ENCODE peak calls at places on chromosomes 13 and 19, in six cellular contexts. One of them, this sample, is unnamed.

GRCh38 chr19:36851898-36852297 is 1.2 kb downstream of the ZNF345 start:
- DNase-seq in AG09309: no peak
- DNase-seq in AG09319: no peak
- DNase-seq in cardiac fibroblast: no peak
- DNase-seq in activated B cell treated with CpG ODN at 0.5 μM for 24 hours: no peak
- DNase-seq in HFFc6: no peak
- DNase-seq in this sample: no peak

GRCh38 chr13:19818223-19818842 is 35.6 kb upstream of the PSPC1 start:
- DNase-seq in AG09309: no peak
- DNase-seq in AG09319: no peak
- DNase-seq in cardiac fibroblast: no peak
- DNase-seq in activated B cell treated with CpG ODN at 0.5 μM for 24 hours: peak; percentile 17
- DNase-seq in HFFc6: no peak
- DNase-seq in this sample: peak; percentile 75

GRCh38 chr13:93603043-93603442 is 376.4 kb downstream of the GPC6 start:
- DNase-seq in AG09309: peak; percentile 87
- DNase-seq in AG09319: peak; percentile 75
- DNase-seq in cardiac fibroblast: peak; percentile 88
- DNase-seq in activated B cell treated with CpG ODN at 0.5 μM for 24 hours: no peak
- DNase-seq in HFFc6: peak; percentile 67
- DNase-seq in this sample: no peak

GRCh38 chr19:18239303-18239702 is 13.1 kb upstream of the PDE4C start:
- DNase-seq in AG09309: no peak
- DNase-seq in AG09319: no peak
- DNase-seq in cardiac fibroblast: peak; percentile 17
- DNase-seq in activated B cell treated with CpG ODN at 0.5 μM for 24 hours: no peak
- DNase-seq in HFFc6: no peak
- DNase-seq in this sample: no peak

GRCh38 chr19:18387395-18387794 is 1.4 kb downstream of the GDF15 start:
- DNase-seq in AG09309: no peak
- DNase-seq in AG09319: no peak
- DNase-seq in cardiac fibroblast: no peak
- DNase-seq in activated B cell treated with CpG ODN at 0.5 μM for 24 hours: no peak
- DNase-seq in HFFc6: no peak
- DNase-seq in this sample: no peak

GRCh38 chr13:40181203-40181845 is 485.1 kb downstream of the FOXO1 start:
- DNase-seq in AG09309: peak; percentile 18
- DNase-seq in AG09319: no peak
- DNase-seq in cardiac fibroblast: peak; percentile 80
- DNase-seq in activated B cell treated with CpG ODN at 0.5 μM for 24 hours: no peak
- DNase-seq in HFFc6: no peak
- DNase-seq in this sample: no peak

GRCh38 chr13:27194895-27195764 is 23.5 kb upstream of the USP12 start:
- DNase-seq in AG09309: peak; percentile 69
- DNase-seq in AG09319: peak; percentile 46
- DNase-seq in cardiac fibroblast: peak; percentile 97
- DNase-seq in activated B cell treated with CpG ODN at 0.5 μM for 24 hours: no peak
- DNase-seq in HFFc6: peak; percentile 92
- DNase-seq in this sample: no peak

GRCh38 chr19:3655402-3656072 is 28.9 kb upstream of the CACTIN start:
- DNase-seq in AG09309: peak; percentile 71
- DNase-seq in AG09319: peak; percentile 52
- DNase-seq in cardiac fibroblast: peak; percentile 91
- DNase-seq in activated B cell treated with CpG ODN at 0.5 μM for 24 hours: peak; percentile 26
- DNase-seq in HFFc6: peak; percentile 96
- DNase-seq in this sample: no peak

GRCh38 chr13:113489549-113490495 is 689 bp downstream of the DCUN1D2 start:
- DNase-seq in AG09309: no peak
- DNase-seq in AG09319: no peak
- DNase-seq in cardiac fibroblast: peak; percentile 48
- DNase-seq in activated B cell treated with CpG ODN at 0.5 μM for 24 hours: no peak
- DNase-seq in HFFc6: peak; percentile 55
- DNase-seq in this sample: no peak

GRCh38 chr13:114107686-114108081 is 24.7 kb downstream of the RASA3 start:
- DNase-seq in AG09309: no peak
- DNase-seq in AG09319: peak; percentile 55
- DNase-seq in cardiac fibroblast: peak; percentile 72
- DNase-seq in activated B cell treated with CpG ODN at 0.5 μM for 24 hours: no peak
- DNase-seq in HFFc6: peak; percentile 87
- DNase-seq in this sample: no peak

GRCh38 chr19:9205506-9206113 is 13.8 kb downstream of the OR7D4 start:
- DNase-seq in AG09309: peak; percentile 28
- DNase-seq in AG09319: peak; percentile 27
- DNase-seq in cardiac fibroblast: peak; percentile 77
- DNase-seq in activated B cell treated with CpG ODN at 0.5 μM for 24 hours: peak; percentile 54
- DNase-seq in HFFc6: peak; percentile 59
- DNase-seq in this sample: peak; percentile 78

GRCh38 chr19:11293468-11294389 is 2.2 kb upstream of the TSPAN16 start:
- DNase-seq in AG09309: peak; percentile 46
- DNase-seq in AG09319: peak; percentile 89
- DNase-seq in cardiac fibroblast: peak; percentile 97
- DNase-seq in activated B cell treated with CpG ODN at 0.5 μM for 24 hours: peak; percentile 84
- DNase-seq in HFFc6: peak; percentile 88
- DNase-seq in this sample: peak; percentile 96

GRCh38 chr13:33548065-33548464 is 262.5 kb upstream of the STARD13 start:
- DNase-seq in AG09309: no peak
- DNase-seq in AG09319: no peak
- DNase-seq in cardiac fibroblast: no peak
- DNase-seq in activated B cell treated with CpG ODN at 0.5 μM for 24 hours: no peak
- DNase-seq in HFFc6: no peak
- DNase-seq in this sample: no peak
- TF ChIP-seq CTCF in AG09309: no peak
- TF ChIP-seq CTCF in AG09319: no peak
- TF ChIP-seq CTCF in cardiac fibroblast: no peak
- TF ChIP-seq CTCF in activated B cell treated with CpG ODN at 0.5 μM for 24 hours: no peak
- TF ChIP-seq CTCF in HFFc6: no peak
- TF ChIP-seq CTCF in this sample: no peak

GRCh38 chr13:26060366-26060765 is 8.6 kb upstream of the SHISA2 start:
- DNase-seq in AG09309: no peak
- DNase-seq in AG09319: no peak
- DNase-seq in cardiac fibroblast: no peak
- DNase-seq in activated B cell treated with CpG ODN at 0.5 μM for 24 hours: no peak
- DNase-seq in HFFc6: no peak
- DNase-seq in this sample: no peak
- TF ChIP-seq CTCF in AG09309: no peak
- TF ChIP-seq CTCF in AG09319: no peak
- TF ChIP-seq CTCF in cardiac fibroblast: no peak
- TF ChIP-seq CTCF in activated B cell treated with CpG ODN at 0.5 μM for 24 hours: no peak
- TF ChIP-seq CTCF in HFFc6: no peak
- TF ChIP-seq CTCF in this sample: no peak

GRCh38 chr19:28715157-28715556 is 497.8 kb downstream of the UQCRFS1 start:
- DNase-seq in AG09309: no peak
- DNase-seq in AG09319: no peak
- DNase-seq in cardiac fibroblast: no peak
- DNase-seq in activated B cell treated with CpG ODN at 0.5 μM for 24 hours: no peak
- DNase-seq in HFFc6: no peak
- DNase-seq in this sample: no peak

GRCh38 chr19:28711401-28711800 is 501.6 kb downstream of the UQCRFS1 start:
- DNase-seq in AG09309: no peak
- DNase-seq in AG09319: no peak
- DNase-seq in cardiac fibroblast: no peak
- DNase-seq in activated B cell treated with CpG ODN at 0.5 μM for 24 hours: no peak
- DNase-seq in HFFc6: no peak
- DNase-seq in this sample: no peak

GRCh38 chr19:28706693-28707092 is 506.3 kb downstream of the UQCRFS1 start:
- DNase-seq in AG09309: no peak
- DNase-seq in AG09319: no peak
- DNase-seq in cardiac fibroblast: peak; percentile 40
- DNase-seq in activated B cell treated with CpG ODN at 0.5 μM for 24 hours: no peak
- DNase-seq in HFFc6: no peak
- DNase-seq in this sample: no peak

GRCh38 chr19:28705008-28705407 is 507.9 kb downstream of the UQCRFS1 start:
- DNase-seq in AG09309: peak; percentile 68
- DNase-seq in AG09319: peak; percentile 27
- DNase-seq in cardiac fibroblast: peak; percentile 95
- DNase-seq in activated B cell treated with CpG ODN at 0.5 μM for 24 hours: no peak
- DNase-seq in HFFc6: peak; percentile 83
- DNase-seq in this sample: no peak

GRCh38 chr19:28710278-28710677 is 502.7 kb downstream of the UQCRFS1 start:
- DNase-seq in AG09309: peak; percentile 52
- DNase-seq in AG09319: peak; percentile 43
- DNase-seq in cardiac fibroblast: peak; percentile 84
- DNase-seq in activated B cell treated with CpG ODN at 0.5 μM for 24 hours: no peak
- DNase-seq in HFFc6: peak; percentile 66
- DNase-seq in this sample: no peak
- TF ChIP-seq CTCF in AG09309: peak; percentile 48
- TF ChIP-seq CTCF in AG09319: peak; percentile 71
- TF ChIP-seq CTCF in cardiac fibroblast: peak; percentile 63
- TF ChIP-seq CTCF in activated B cell treated with CpG ODN at 0.5 μM for 24 hours: no peak
- TF ChIP-seq CTCF in HFFc6: peak; percentile 91
- TF ChIP-seq CTCF in this sample: peak; percentile 95

GRCh38 chr13:78999494-78999893 is 340.5 kb upstream of the OBI1 start:
- DNase-seq in AG09309: no peak
- DNase-seq in AG09319: no peak
- DNase-seq in cardiac fibroblast: no peak
- DNase-seq in activated B cell treated with CpG ODN at 0.5 μM for 24 hours: no peak
- DNase-seq in HFFc6: no peak
- DNase-seq in this sample: no peak

GRCh38 chr13:79003989-79004550 is 345.1 kb upstream of the OBI1 start:
- DNase-seq in AG09309: no peak
- DNase-seq in AG09319: no peak
- DNase-seq in cardiac fibroblast: no peak
- DNase-seq in activated B cell treated with CpG ODN at 0.5 μM for 24 hours: no peak
- DNase-seq in HFFc6: no peak
- DNase-seq in this sample: no peak

GRCh38 chr13:78997902-78998654 is 339.1 kb upstream of the OBI1 start:
- DNase-seq in AG09309: no peak
- DNase-seq in AG09319: no peak
- DNase-seq in cardiac fibroblast: no peak
- DNase-seq in activated B cell treated with CpG ODN at 0.5 μM for 24 hours: no peak
- DNase-seq in HFFc6: no peak
- DNase-seq in this sample: no peak

GRCh38 chr13:78993792-78994191 is 334.8 kb upstream of the OBI1 start:
- DNase-seq in AG09309: no peak
- DNase-seq in AG09319: no peak
- DNase-seq in cardiac fibroblast: no peak
- DNase-seq in activated B cell treated with CpG ODN at 0.5 μM for 24 hours: no peak
- DNase-seq in HFFc6: no peak
- DNase-seq in this sample: no peak

GRCh38 chr13:78998736-78999135 is 339.8 kb upstream of the OBI1 start:
- DNase-seq in AG09309: no peak
- DNase-seq in AG09319: no peak
- DNase-seq in cardiac fibroblast: no peak
- DNase-seq in activated B cell treated with CpG ODN at 0.5 μM for 24 hours: no peak
- DNase-seq in HFFc6: no peak
- DNase-seq in this sample: no peak
- TF ChIP-seq CTCF in AG09309: no peak
- TF ChIP-seq CTCF in AG09319: no peak
- TF ChIP-seq CTCF in cardiac fibroblast: no peak
- TF ChIP-seq CTCF in activated B cell treated with CpG ODN at 0.5 μM for 24 hours: no peak
- TF ChIP-seq CTCF in HFFc6: no peak
- TF ChIP-seq CTCF in this sample: no peak

This sample was measured in type B pancreatic cell.